ENCODE peak calls at places on chromosomes 7 and 10, in six cellular contexts. O is non-pigmented ciliary epithelial cell; G is gastrocnemius medialis; E is activated CD8-positive, alpha-beta memory T cell treated with anti-CD3 and anti-CD28 coated beads for 24 hours; Q is frontal cortex; Y is stimulated activated CD8-positive, alpha-beta memory T cell treated with anti-CD3 and anti-CD28 coated beads, Interleukin-4, amount 100 ng/mL, for 24 hours. L is an unnamed sample.

GRCh38 chr10:124266468-124267230 is 152.1 kb downstream of the OAT start:
- DNase-seq in E (no peak), O (no peak), G (no peak), Q (no peak), Y (no peak), L (no peak)

GRCh38 chr10:6350609-6351008 is 147.9 kb downstream of the PFKFB3 start:
- DNase-seq in O (no peak), Q (no peak), G (no peak), Y (no peak), E (no peak), L (no peak)

GRCh38 chr7:7962851-7963250 is 5.7 kb upstream of the GLCCI1 start:
- DNase-seq in O (no peak), G (no peak), Y (no peak), E (no peak), Q (no peak), L (no peak)

GRCh38 chr7:138663741-138664710 is 37.1 kb downstream of the SVOPL start:
- DNase-seq in G (no peak), E (no peak), Y (no peak), O (no peak), Q (no peak), L (peak; percentile 0)

GRCh38 chr7:41005381-41005901 is 697.4 kb downstream of the INHBA start:
- DNase-seq in O (peak; percentile 80), E (no peak), G (no peak), Q (no peak), Y (no peak), L (peak; percentile 73)

GRCh38 chr10:127278001-127278400 is 81.6 kb upstream of the INSYN2A start:
- DNase-seq in O (peak; percentile 32), Q (no peak), Y (no peak), E (no peak), G (no peak), L (peak; percentile 22)

GRCh38 chr10:117541405-117541908 is 1.1 kb upstream of the EMX2 start:
- DNase-seq in E (no peak), Y (no peak), G (peak; percentile 46), Q (peak; percentile 52), O (peak; percentile 11), L (peak; percentile 73)

GRCh38 chr7:51350195-51350896 is 33.7 kb upstream of the COBL start:
- DNase-seq in G (peak; percentile 49), E (no peak), O (peak; percentile 5), Q (no peak), Y (no peak), L (peak; percentile 46)

GRCh38 chr10:75379817-75380216 is 21.7 kb downstream of the ZNF503 start:
- DNase-seq in O (no peak), Q (no peak), G (no peak), Y (no peak), E (no peak), L (no peak)

GRCh38 chr10:24920907-24921881 is 31.2 kb downstream of the PRTFDC1 start:
- DNase-seq in O (peak; percentile 92), Q (no peak), G (peak; percentile 16), Y (peak; percentile 43), E (peak; percentile 75), L (peak; percentile 97)

GRCh38 chr10:7027913-7028808 is 382.7 kb downstream of the SFMBT2 start:
- DNase-seq in E (no peak), G (no peak), Y (no peak), O (no peak), Q (no peak), L (peak; percentile 40)

GRCh38 chr10:26527018-26527417 is 88.9 kb downstream of the APBB1IP start:
- DNase-seq in G (no peak), Q (no peak), E (peak; percentile 49), O (no peak), Y (no peak), L (no peak)

GRCh38 chr10:59905066-59905734 is 1.2 kb downstream of the CCDC6 start:
- DNase-seq in E (peak; percentile 77), Y (no peak), O (no peak), G (no peak), Q (no peak), L (no peak)

GRCh38 chr7:128934361-128935352 is 3.1 kb upstream of the IRF5 start:
- DNase-seq in G (no peak), Y (no peak), O (no peak), E (no peak), Q (no peak), L (no peak)

GRCh38 chr10:88008866-88009470 is 145.5 kb downstream of the PTEN start:
- DNase-seq in O (no peak), E (no peak), Y (no peak), G (no peak), Q (no peak), L (no peak)

L was measured in skeletal muscle cell.